ENCODE peak calls at places on chromosomes 5 and 9, in six cellular contexts. I, X, T, S, F and Q are unnamed samples.

GRCh38 chr9:89171231-89171630 is 7.4 kb downstream of the SHC3 start:
- DNase-seq in T (no peak), I (no peak), S (no peak), F (no peak), X (no peak), Q (peak)

GRCh38 chr5:55160493-55161209 is 680 bp downstream of the GPX8 start:
- DNase-seq in S (peak), T (peak), X (peak), F (no peak), I (peak), Q (peak)

GRCh38 chr9:112295174-112295573 is 38.2 kb downstream of the PTBP3 start:
- DNase-seq in T (no peak), I (no peak), S (no peak), F (no peak), X (no peak), Q (no peak)

GRCh38 chr5:93100433-93100832 is 480.6 kb downstream of the NR2F1-AS1 start:
- DNase-seq in T (no peak), S (no peak), F (no peak), X (no peak), I (peak), Q (peak)

GRCh38 chr9:116490321-116490720 is 196.8 kb upstream of the TRIM32 start:
- DNase-seq in X (no peak), F (no peak), T (no peak), I (no peak), S (no peak), Q (no peak)

GRCh38 chr5:44729536-44729935 is 79.2 kb upstream of the MRPS30 start:
- DNase-seq in F (no peak), X (no peak), S (no peak), T (no peak), I (no peak), Q (no peak)

GRCh38 chr5:139745800-139746690 is 49.6 kb upstream of the PSD2 start:
- DNase-seq in S (peak), T (peak), F (no peak), X (peak), I (peak), Q (peak)

GRCh38 chr5:30436718-30437117 is 756.8 kb upstream of the CDH6 start:
- DNase-seq in I (no peak), S (no peak), X (no peak), T (no peak), F (no peak), Q (no peak)

GRCh38 chr9:36386396-36386795 is 13.7 kb downstream of the RNF38 start:
- DNase-seq in F (no peak), T (no peak), X (no peak), I (no peak), S (no peak), Q (no peak)

DNA sequence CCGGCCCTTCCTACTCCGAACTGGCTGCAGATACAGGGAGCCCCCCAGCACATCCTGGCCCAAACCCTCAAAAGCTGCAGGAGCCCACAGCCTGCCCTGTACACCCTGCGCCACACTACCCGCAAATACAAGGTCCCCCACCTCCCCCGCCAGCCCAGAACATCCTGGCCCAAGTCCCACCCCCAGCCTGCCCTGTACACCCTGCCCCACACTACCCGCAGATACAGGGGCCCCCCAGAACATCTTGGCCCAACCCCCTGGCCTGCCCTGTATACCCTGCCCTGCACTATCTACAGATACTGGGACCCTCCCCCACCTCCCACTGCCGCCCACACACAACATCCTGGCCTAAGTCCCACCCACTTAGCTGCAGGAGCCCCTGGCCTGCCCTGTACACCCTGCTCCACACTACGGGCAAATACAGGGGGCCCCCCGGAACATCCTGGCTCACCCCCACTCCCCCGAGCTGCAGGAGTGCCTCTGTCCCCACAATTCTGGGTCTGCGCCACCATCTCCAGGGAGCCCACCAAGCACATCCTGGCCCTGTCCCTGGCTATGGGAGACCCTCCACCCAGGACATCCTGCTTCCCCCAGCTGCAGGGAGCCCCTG is 8.3 kb downstream of the LPCAT1 start:
- DNase-seq in X (peak), I (no peak), T (no peak), S (peak), F (peak), Q (no peak)
- H3K27ac ChIP-seq in X (no peak), I (peak), T (peak), S (no peak), F (peak), Q (no peak)

GRCh38 chr9:136660971-136661540 is 1.7 kb upstream of the EGFL7 start:
- DNase-seq in I (no peak), T (no peak), S (no peak), F (no peak), X (no peak), Q (no peak)
- H3K4me3 ChIP-seq in I (no peak), T (no peak), S (no peak), F (no peak), X (no peak), Q (no peak)

DNA sequence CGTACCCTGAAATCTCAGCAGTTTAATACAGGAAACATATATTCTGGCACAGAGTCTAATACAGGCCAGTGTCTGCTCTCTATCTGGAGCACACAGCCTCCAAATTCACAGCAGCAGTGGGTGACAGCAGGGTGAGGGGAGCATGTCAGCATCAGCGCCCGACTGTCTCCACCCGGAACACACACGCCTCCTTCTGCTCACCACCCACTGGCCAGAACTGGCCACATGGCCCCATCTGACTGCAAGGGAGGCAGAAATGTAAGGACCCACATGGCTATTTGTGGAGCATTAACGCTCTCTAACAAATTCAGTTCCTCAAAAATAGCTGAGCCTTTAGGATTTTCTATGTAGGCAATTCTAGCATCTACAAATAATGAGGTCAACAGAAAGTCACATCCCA is 24.6 kb downstream of the UBE2QL1 start:
- DNase-seq in I (no peak), S (no peak), T (no peak), F (no peak), X (no peak), Q (no peak)
- H3K27ac ChIP-seq in I (no peak), S (no peak), T (no peak), F (no peak), X (no peak), Q (no peak)

GRCh38 chr9:98356953-98357352 is 101.5 kb upstream of the TBC1D2 start:
- DNase-seq in I (no peak), S (no peak), T (no peak), F (no peak), X (no peak), Q (no peak)

GRCh38 chr9:98360176-98360708 is 104.8 kb upstream of the TBC1D2 start:
- DNase-seq in S (no peak), I (no peak), X (no peak), F (no peak), T (peak), Q (no peak)

GRCh38 chr9:98357921-98358535 is 102.6 kb upstream of the TBC1D2 start:
- DNase-seq in X (no peak), S (no peak), F (no peak), I (no peak), T (no peak), Q (no peak)

GRCh38 chr9:98361645-98362044 is 106.2 kb upstream of the TBC1D2 start:
- DNase-seq in S (no peak), T (no peak), F (no peak), I (no peak), X (no peak), Q (no peak)

DNA sequence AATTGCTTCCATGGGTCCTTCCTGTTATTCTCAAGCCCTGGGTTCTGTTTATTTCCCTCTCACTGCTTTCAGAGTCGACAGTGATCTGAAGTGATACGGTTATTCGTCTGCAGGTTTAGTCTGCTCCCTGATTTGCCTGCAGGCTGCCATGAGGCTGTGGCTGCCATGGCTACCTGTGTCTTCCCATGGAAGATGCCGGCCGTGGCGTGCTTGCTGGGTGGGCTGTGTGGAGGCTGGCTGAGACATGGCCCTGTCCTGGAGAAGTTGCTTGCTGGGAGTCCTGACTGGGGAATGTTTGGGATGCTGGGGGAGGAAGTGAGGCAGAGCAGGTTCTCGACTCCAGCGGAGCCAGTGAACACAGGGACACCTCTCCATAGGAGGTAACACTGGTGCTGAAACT is 104.1 kb upstream of the TBC1D2 start:
- DNase-seq in F (no peak), I (no peak), T (no peak), X (no peak), S (no peak), Q (no peak)
- H3K4me3 ChIP-seq in F (no peak), I (no peak), T (no peak), X (no peak), S (no peak), Q (no peak)

DNA sequence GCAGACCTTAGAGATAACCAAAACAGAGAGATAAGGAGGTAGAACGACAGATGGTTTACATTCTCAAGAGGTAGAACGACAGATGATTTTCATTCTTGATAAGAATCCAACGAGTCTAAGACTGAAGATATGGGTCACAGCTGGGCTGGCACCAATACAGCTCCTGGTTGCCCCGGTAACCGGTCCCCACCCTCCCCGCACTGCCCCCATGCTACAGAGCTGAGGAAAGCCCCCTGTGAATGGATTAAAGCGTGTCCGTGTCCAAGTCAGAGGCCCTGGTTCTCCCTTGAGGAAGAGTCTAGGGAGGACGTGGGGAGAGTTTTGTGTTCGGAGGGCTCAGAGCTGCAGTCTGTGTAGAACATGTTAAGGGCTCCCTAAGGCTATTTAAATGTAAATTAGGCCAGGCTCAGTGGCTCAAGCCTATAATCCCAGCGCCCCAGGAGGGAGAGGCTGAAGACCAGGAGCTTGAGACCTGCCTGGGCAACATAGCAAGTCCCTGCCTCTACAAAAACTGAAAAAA is 8.1 kb downstream of the IDNK start:
- DNase-seq in F (no peak), S (no peak), I (no peak), T (peak), X (no peak), Q (peak)
- H3K27ac ChIP-seq in F (no peak), S (no peak), I (no peak), T (no peak), X (peak), Q (no peak)

DNA sequence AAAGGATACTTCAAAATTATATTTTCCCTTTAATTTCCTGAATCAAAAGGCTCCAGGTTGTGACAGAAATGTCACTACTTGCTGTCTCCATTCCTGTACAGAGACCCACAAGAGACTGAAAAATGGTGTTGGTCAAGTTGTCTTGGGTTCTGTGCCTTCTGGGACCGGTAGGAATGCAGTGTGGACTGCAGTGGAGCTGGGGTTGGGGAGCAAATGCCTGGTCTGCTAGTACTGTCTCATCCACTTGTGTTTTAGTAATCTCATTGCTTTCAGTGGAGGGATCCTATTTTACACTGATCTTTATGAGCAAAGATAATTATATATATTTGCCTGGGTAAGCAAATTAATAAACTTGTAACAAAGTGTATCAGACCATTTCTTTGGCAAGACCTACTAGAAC is 24.2 kb upstream of the CATSPER3 start:
- DNase-seq in T (no peak), X (no peak), F (no peak), S (no peak), I (no peak), Q (no peak)
- H3K4me3 ChIP-seq in T (no peak), X (no peak), F (no peak), S (no peak), I (no peak), Q (no peak)

GRCh38 chr9:134181648-134182034 is 17.3 kb upstream of the RNU6ATAC start:
- DNase-seq in T (no peak), F (no peak), S (no peak), X (peak), I (no peak), Q (no peak)

GRCh38 chr9:134185536-134186011 is 21.2 kb upstream of the RNU6ATAC start:
- DNase-seq in X (no peak), S (no peak), I (no peak), F (no peak), T (no peak), Q (no peak)

GRCh38 chr9:134180786-134181647 is 16.7 kb upstream of the RNU6ATAC start:
- DNase-seq in T (no peak), F (peak), X (no peak), I (no peak), S (no peak), Q (no peak)

GRCh38 chr9:134179918-134180785 is 15.8 kb upstream of the RNU6ATAC start:
- DNase-seq in S (no peak), F (peak), T (no peak), X (no peak), I (no peak), Q (no peak)

GRCh38 chr9:134182554-134183219 is 18.3 kb upstream of the RNU6ATAC start:
- DNase-seq in F (no peak), X (no peak), S (no peak), I (peak), T (no peak), Q (no peak)
- H3K27ac ChIP-seq in F (no peak), X (no peak), S (no peak), I (peak), T (no peak), Q (no peak)

DNA sequence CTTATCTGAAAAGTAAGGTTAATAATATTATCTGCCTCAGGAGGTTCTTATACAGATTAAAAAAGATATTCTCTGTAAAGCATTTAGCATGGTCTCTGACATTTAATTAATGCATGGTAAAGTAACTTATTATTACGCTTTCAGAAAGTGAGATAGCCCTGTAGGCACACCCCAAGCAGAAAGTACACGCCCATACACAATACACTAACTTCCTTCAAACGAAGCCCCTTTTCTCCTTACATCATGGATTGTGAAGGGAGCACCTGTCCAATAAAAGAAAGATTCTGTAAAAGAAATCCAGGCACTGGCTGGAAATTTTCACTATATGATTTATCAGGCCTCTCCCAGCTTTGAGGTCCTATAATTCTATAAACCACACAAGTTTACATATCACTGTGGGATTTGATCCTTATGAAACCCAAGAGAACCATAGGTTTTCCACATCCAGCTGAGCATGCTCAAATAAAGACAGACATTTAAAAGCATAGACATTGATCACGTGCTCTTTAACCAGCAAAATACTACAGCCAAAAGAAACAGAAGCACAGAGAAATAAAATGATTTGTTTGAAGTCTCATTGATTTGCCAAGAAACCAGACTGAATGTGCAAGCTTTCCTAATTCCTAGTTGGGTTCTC is 14.1 kb upstream of the NR3C1 start:
- DNase-seq in I (no peak), F (no peak), X (no peak), T (no peak), S (no peak), Q (no peak)
- H3K4me3 ChIP-seq in I (no peak), F (no peak), X (no peak), T (no peak), S (no peak), Q (no peak)

GRCh38 chr9:125125523-125125922 is 17.8 kb downstream of the SCAI start:
- DNase-seq in T (no peak), I (no peak), F (no peak), X (no peak), S (no peak), Q (no peak)
- H3K27ac ChIP-seq in T (no peak), I (no peak), F (peak), X (no peak), S (no peak), Q (no peak)